ENCODE peak calls at places on chromosomes 16 and 17, in ten cellular contexts. One of them, this sample, is unnamed.

GRCh38 chr17:77897741-77898301 is 60.7 kb upstream of the TNRC6C start:
- DNase-seq in right lobe of liver: no peak
- DNase-seq in breast epithelium: no peak
- DNase-seq in lower leg skin: peak
- DNase-seq in transverse colon: no peak
- DNase-seq in ovary: no peak
- DNase-seq in IMR-90: no peak
- DNase-seq in A549: no peak
- DNase-seq in tibial nerve: no peak
- DNase-seq in body of pancreas: no peak
- DNase-seq in this sample: no peak

GRCh38 chr16:2926660-2927646 is 15.2 kb downstream of the FLYWCH1 start:
- DNase-seq in A549: peak
- DNase-seq in body of pancreas: peak
- DNase-seq in lower leg skin: peak
- DNase-seq in tibial nerve: peak
- DNase-seq in breast epithelium: peak
- DNase-seq in IMR-90: peak
- DNase-seq in ovary: peak
- DNase-seq in transverse colon: peak
- DNase-seq in right lobe of liver: peak
- DNase-seq in this sample: peak

GRCh38 chr17:38727661-38728220 is 2.4 kb upstream of the CISD3 start:
- DNase-seq in IMR-90: no peak
- DNase-seq in body of pancreas: no peak
- DNase-seq in tibial nerve: no peak
- DNase-seq in lower leg skin: no peak
- DNase-seq in right lobe of liver: no peak
- DNase-seq in breast epithelium: no peak
- DNase-seq in ovary: no peak
- DNase-seq in transverse colon: no peak
- DNase-seq in A549: no peak
- DNase-seq in this sample: no peak

GRCh38 chr16:54403580-54403979 is 117.0 kb upstream of the IRX3 start:
- DNase-seq in body of pancreas: no peak
- DNase-seq in transverse colon: no peak
- DNase-seq in right lobe of liver: no peak
- DNase-seq in tibial nerve: no peak
- DNase-seq in breast epithelium: no peak
- DNase-seq in ovary: no peak
- DNase-seq in A549: no peak
- DNase-seq in IMR-90: no peak
- DNase-seq in lower leg skin: no peak
- DNase-seq in this sample: no peak

GRCh38 chr16:54511181-54511731 is 224.7 kb upstream of the IRX3 start:
- DNase-seq in breast epithelium: no peak
- DNase-seq in transverse colon: no peak
- DNase-seq in lower leg skin: no peak
- DNase-seq in A549: no peak
- DNase-seq in ovary: no peak
- DNase-seq in tibial nerve: no peak
- DNase-seq in IMR-90: no peak
- DNase-seq in right lobe of liver: no peak
- DNase-seq in body of pancreas: no peak
- DNase-seq in this sample: no peak

GRCh38 chr16:51306116-51306515 is 155.0 kb upstream of the SALL1 start:
- DNase-seq in tibial nerve: no peak
- DNase-seq in body of pancreas: no peak
- DNase-seq in A549: no peak
- DNase-seq in right lobe of liver: no peak
- DNase-seq in breast epithelium: no peak
- DNase-seq in transverse colon: no peak
- DNase-seq in ovary: no peak
- DNase-seq in lower leg skin: no peak
- DNase-seq in IMR-90: no peak
- DNase-seq in this sample: no peak

GRCh38 chr17:75476274-75476673 is 19.8 kb downstream of the TMEM94 start:
- DNase-seq in lower leg skin: no peak
- DNase-seq in right lobe of liver: no peak
- DNase-seq in ovary: peak
- DNase-seq in breast epithelium: no peak
- DNase-seq in IMR-90: peak
- DNase-seq in transverse colon: no peak
- DNase-seq in A549: no peak
- DNase-seq in body of pancreas: no peak
- DNase-seq in tibial nerve: no peak
- DNase-seq in this sample: no peak

GRCh38 chr16:83137326-83137770 is 510.6 kb downstream of the CDH13 start:
- DNase-seq in tibial nerve: no peak
- DNase-seq in lower leg skin: no peak
- DNase-seq in body of pancreas: peak
- DNase-seq in IMR-90: peak
- DNase-seq in right lobe of liver: peak
- DNase-seq in breast epithelium: no peak
- DNase-seq in ovary: no peak
- DNase-seq in A549: no peak
- DNase-seq in transverse colon: peak
- DNase-seq in this sample: no peak

GRCh38 chr17:5467416-5467815 is 1.4 kb downstream of the DHX33 start:
- DNase-seq in right lobe of liver: no peak
- DNase-seq in breast epithelium: no peak
- DNase-seq in lower leg skin: no peak
- DNase-seq in body of pancreas: no peak
- DNase-seq in A549: no peak
- DNase-seq in tibial nerve: no peak
- DNase-seq in ovary: no peak
- DNase-seq in IMR-90: no peak
- DNase-seq in transverse colon: no peak
- DNase-seq in this sample: no peak

GRCh38 chr17:5473906-5474305 is 5.1 kb upstream of the DHX33 start:
- DNase-seq in transverse colon: no peak
- DNase-seq in lower leg skin: no peak
- DNase-seq in right lobe of liver: no peak
- DNase-seq in tibial nerve: no peak
- DNase-seq in A549: no peak
- DNase-seq in body of pancreas: no peak
- DNase-seq in ovary: no peak
- DNase-seq in IMR-90: no peak
- DNase-seq in breast epithelium: no peak
- DNase-seq in this sample: no peak

GRCh38 chr17:5468075-5468473 is 708 bp downstream of the DHX33 start:
- DNase-seq in lower leg skin: no peak
- DNase-seq in tibial nerve: no peak
- DNase-seq in right lobe of liver: no peak
- DNase-seq in breast epithelium: no peak
- DNase-seq in A549: peak
- DNase-seq in IMR-90: no peak
- DNase-seq in body of pancreas: no peak
- DNase-seq in ovary: no peak
- DNase-seq in transverse colon: no peak
- DNase-seq in this sample: no peak

GRCh38 chr17:5472511-5472910 is 3.7 kb upstream of the DHX33 start:
- DNase-seq in lower leg skin: no peak
- DNase-seq in right lobe of liver: no peak
- DNase-seq in breast epithelium: no peak
- DNase-seq in transverse colon: no peak
- DNase-seq in tibial nerve: no peak
- DNase-seq in IMR-90: no peak
- DNase-seq in ovary: no peak
- DNase-seq in A549: no peak
- DNase-seq in body of pancreas: no peak
- DNase-seq in this sample: no peak
- TF ChIP-seq POLR2A in lower leg skin: no peak
- TF ChIP-seq POLR2A in right lobe of liver: no peak
- TF ChIP-seq POLR2A in breast epithelium: no peak
- TF ChIP-seq POLR2A in transverse colon: no peak
- TF ChIP-seq POLR2A in tibial nerve: no peak
- TF ChIP-seq POLR2A in IMR-90: no peak
- TF ChIP-seq POLR2A in ovary: no peak
- TF ChIP-seq POLR2A in A549: no peak
- TF ChIP-seq POLR2A in body of pancreas: no peak
- TF ChIP-seq POLR2A in this sample: no peak

GRCh38 chr16:90046122-90046970 is 27.1 kb upstream of the DBNDD1 start:
- DNase-seq in right lobe of liver: no peak
- DNase-seq in IMR-90: no peak
- DNase-seq in ovary: peak
- DNase-seq in A549: no peak
- DNase-seq in transverse colon: no peak
- DNase-seq in body of pancreas: no peak
- DNase-seq in lower leg skin: no peak
- DNase-seq in tibial nerve: no peak
- DNase-seq in breast epithelium: peak
- DNase-seq in this sample: no peak

GRCh38 chr16:90048737-90049330 is 28.3 kb downstream of the PRDM7 start:
- DNase-seq in breast epithelium: no peak
- DNase-seq in lower leg skin: no peak
- DNase-seq in tibial nerve: no peak
- DNase-seq in transverse colon: no peak
- DNase-seq in right lobe of liver: no peak
- DNase-seq in ovary: no peak
- DNase-seq in A549: no peak
- DNase-seq in body of pancreas: no peak
- DNase-seq in IMR-90: no peak
- DNase-seq in this sample: no peak

GRCh38 chr16:90047714-90048346 is 28.6 kb upstream of the DBNDD1 start:
- DNase-seq in IMR-90: no peak
- DNase-seq in A549: no peak
- DNase-seq in transverse colon: no peak
- DNase-seq in ovary: peak
- DNase-seq in lower leg skin: no peak
- DNase-seq in breast epithelium: no peak
- DNase-seq in right lobe of liver: no peak
- DNase-seq in body of pancreas: no peak
- DNase-seq in tibial nerve: no peak
- DNase-seq in this sample: no peak

GRCh38 chr16:90048347-90048722 is 28.8 kb downstream of the PRDM7 start:
- DNase-seq in breast epithelium: no peak
- DNase-seq in A549: no peak
- DNase-seq in tibial nerve: no peak
- DNase-seq in transverse colon: no peak
- DNase-seq in IMR-90: no peak
- DNase-seq in lower leg skin: no peak
- DNase-seq in ovary: no peak
- DNase-seq in right lobe of liver: no peak
- DNase-seq in body of pancreas: no peak
- DNase-seq in this sample: no peak

GRCh38 chr16:90046971-90047713 is 27.9 kb upstream of the DBNDD1 start:
- DNase-seq in transverse colon: peak
- DNase-seq in IMR-90: peak
- DNase-seq in ovary: peak
- DNase-seq in lower leg skin: no peak
- DNase-seq in breast epithelium: no peak
- DNase-seq in A549: no peak
- DNase-seq in body of pancreas: peak
- DNase-seq in right lobe of liver: peak
- DNase-seq in tibial nerve: peak
- DNase-seq in this sample: no peak
- H3K4me3 ChIP-seq in transverse colon: peak
- H3K4me3 ChIP-seq in IMR-90: peak
- H3K4me3 ChIP-seq in ovary: peak
- H3K4me3 ChIP-seq in lower leg skin: peak
- H3K4me3 ChIP-seq in breast epithelium: peak
- H3K4me3 ChIP-seq in A549: peak
- H3K4me3 ChIP-seq in body of pancreas: peak
- H3K4me3 ChIP-seq in right lobe of liver: peak
- H3K4me3 ChIP-seq in tibial nerve: peak
- H3K4me3 ChIP-seq in this sample: peak

GRCh38 chr16:69130461-69130860 is 1.9 kb downstream of the CHTF8 start:
- DNase-seq in tibial nerve: no peak
- DNase-seq in right lobe of liver: no peak
- DNase-seq in transverse colon: no peak
- DNase-seq in IMR-90: no peak
- DNase-seq in ovary: no peak
- DNase-seq in lower leg skin: no peak
- DNase-seq in body of pancreas: no peak
- DNase-seq in A549: no peak
- DNase-seq in breast epithelium: no peak
- DNase-seq in this sample: no peak

GRCh38 chr16:69131167-69131748 is 1.1 kb downstream of the CHTF8 start:
- DNase-seq in lower leg skin: no peak
- DNase-seq in body of pancreas: peak
- DNase-seq in transverse colon: no peak
- DNase-seq in right lobe of liver: no peak
- DNase-seq in IMR-90: peak
- DNase-seq in ovary: no peak
- DNase-seq in tibial nerve: no peak
- DNase-seq in breast epithelium: no peak
- DNase-seq in A549: peak
- DNase-seq in this sample: no peak

GRCh38 chr16:69131749-69132423 is 502 bp downstream of the CHTF8 start:
- DNase-seq in right lobe of liver: peak
- DNase-seq in transverse colon: peak
- DNase-seq in A549: peak
- DNase-seq in breast epithelium: peak
- DNase-seq in IMR-90: peak
- DNase-seq in body of pancreas: peak
- DNase-seq in lower leg skin: peak
- DNase-seq in ovary: peak
- DNase-seq in tibial nerve: peak
- DNase-seq in this sample: no peak

GRCh38 chr16:69133555-69133954 is 1.1 kb downstream of the UTP4 start:
- DNase-seq in A549: no peak
- DNase-seq in tibial nerve: no peak
- DNase-seq in body of pancreas: no peak
- DNase-seq in lower leg skin: no peak
- DNase-seq in IMR-90: no peak
- DNase-seq in transverse colon: no peak
- DNase-seq in breast epithelium: no peak
- DNase-seq in ovary: no peak
- DNase-seq in right lobe of liver: no peak
- DNase-seq in this sample: no peak

DNA sequence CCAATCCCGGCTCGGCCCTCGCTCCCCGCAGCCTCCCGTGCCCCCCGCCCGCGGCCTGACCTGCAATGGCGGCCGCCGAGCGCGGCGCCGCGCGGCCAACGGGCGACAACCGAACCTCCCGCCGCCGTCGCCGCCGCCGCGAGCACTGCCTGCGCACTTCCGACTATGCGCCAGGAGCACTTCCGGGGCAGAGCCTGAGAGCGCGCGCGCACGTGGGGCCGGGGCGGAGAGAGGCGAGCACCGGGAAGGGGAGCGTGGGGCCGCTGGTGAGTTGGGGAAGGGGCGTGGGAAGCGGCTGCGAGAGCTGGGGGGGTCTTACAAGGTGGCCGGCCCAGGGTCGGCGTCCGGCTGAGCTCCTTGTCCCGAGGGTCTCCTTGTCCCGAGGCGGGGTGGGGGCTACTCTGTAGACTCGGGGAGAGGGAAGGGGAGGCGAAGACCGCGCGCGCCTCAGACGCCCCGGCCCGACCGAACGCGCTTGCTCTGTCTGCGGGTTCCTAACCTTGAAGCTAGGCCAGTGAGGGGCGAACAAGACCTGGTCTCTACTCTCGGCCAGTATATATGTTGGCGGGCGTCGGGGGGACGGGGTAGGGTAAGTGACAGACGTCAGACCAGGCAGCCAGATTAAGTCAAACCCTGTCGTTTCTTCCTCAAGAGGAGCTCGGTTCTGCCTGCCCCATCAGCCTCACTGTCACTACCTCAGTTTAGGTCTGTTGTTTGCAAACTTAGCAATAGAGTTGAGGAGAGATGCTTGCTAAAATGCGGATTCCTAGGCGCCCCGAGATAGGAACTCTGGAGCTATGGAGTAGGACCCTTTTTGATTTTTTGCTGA is at the start of the genes CHTF8 and UTP4:
- DNase-seq in transverse colon: peak
- DNase-seq in right lobe of liver: peak
- DNase-seq in body of pancreas: peak
- DNase-seq in lower leg skin: peak
- DNase-seq in A549: peak
- DNase-seq in breast epithelium: peak
- DNase-seq in IMR-90: peak
- DNase-seq in ovary: peak
- DNase-seq in tibial nerve: peak
- DNase-seq in this sample: peak
- TF ChIP-seq POLR2A in transverse colon: peak
- TF ChIP-seq POLR2A in right lobe of liver: peak
- TF ChIP-seq POLR2A in body of pancreas: peak
- TF ChIP-seq POLR2A in lower leg skin: peak
- TF ChIP-seq POLR2A in A549: peak
- TF ChIP-seq POLR2A in breast epithelium: peak
- TF ChIP-seq POLR2A in IMR-90: peak
- TF ChIP-seq POLR2A in ovary: peak
- TF ChIP-seq POLR2A in tibial nerve: peak
- TF ChIP-seq POLR2A in this sample: no peak

DNA sequence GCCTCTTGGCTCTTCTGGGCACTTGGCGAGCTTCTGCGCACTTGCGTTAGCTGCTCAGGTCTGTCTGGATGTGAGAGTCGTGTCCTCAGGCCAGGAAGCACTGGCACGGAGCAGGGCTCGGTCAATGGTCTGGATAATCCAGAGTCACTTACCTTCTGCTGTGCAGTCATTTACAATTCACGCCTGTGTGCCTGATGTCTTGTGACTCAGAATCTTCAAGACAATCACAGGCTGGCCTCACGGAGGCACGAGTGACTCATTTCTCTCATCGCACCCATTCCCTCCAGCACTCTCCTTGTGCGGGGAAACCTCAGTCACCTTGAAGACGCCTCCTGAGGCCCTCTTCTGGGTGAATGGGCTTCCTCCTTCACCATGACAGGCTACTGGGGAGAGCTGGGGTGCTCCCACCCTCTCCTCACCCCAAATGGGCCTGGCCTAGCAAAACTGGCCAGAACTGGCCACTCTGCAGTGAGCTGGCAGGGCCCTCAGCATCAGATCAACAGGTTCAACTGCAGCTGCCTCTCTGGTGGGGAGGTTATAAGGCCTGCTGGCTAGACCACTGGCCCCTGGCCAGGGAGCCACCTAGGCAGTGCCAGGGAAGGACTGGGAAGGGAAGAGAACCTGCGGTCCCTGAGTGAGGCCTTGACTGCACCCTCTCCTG is 1.9 kb upstream of the CAPN15 start:
- DNase-seq in tibial nerve: no peak
- DNase-seq in ovary: peak
- DNase-seq in IMR-90: peak
- DNase-seq in lower leg skin: no peak
- DNase-seq in breast epithelium: no peak
- DNase-seq in right lobe of liver: no peak
- DNase-seq in body of pancreas: peak
- DNase-seq in transverse colon: no peak
- DNase-seq in A549: peak
- DNase-seq in this sample: no peak
- H3K4me3 ChIP-seq in tibial nerve: no peak
- H3K4me3 ChIP-seq in ovary: no peak
- H3K4me3 ChIP-seq in IMR-90: no peak
- H3K4me3 ChIP-seq in lower leg skin: no peak
- H3K4me3 ChIP-seq in breast epithelium: no peak
- H3K4me3 ChIP-seq in right lobe of liver: no peak
- H3K4me3 ChIP-seq in body of pancreas: no peak
- H3K4me3 ChIP-seq in transverse colon: no peak
- H3K4me3 ChIP-seq in A549: peak
- H3K4me3 ChIP-seq in this sample: peak